ENCODE peak calls at places on chromosomes 13 and 19, in five cellular contexts. Z, H, F, I and X are unnamed samples.
A peak's percentile ranks its signal among the peaks of the same experiment; 100 is the strongest.

GRCh38 chr19:41296323-41296935 is 13.5 kb upstream of the CCDC97 start:
- DNase-seq in I (no peak), Z (peak; percentile 31), H (no peak), F (no peak), X (no peak)

GRCh38 chr19:55442372-55443044 is 592 bp downstream of the SHISA7 start:
- DNase-seq in Z (no peak), H (no peak), I (no peak), F (no peak), X (no peak)

GRCh38 chr19:53132231-53132991 is at the start of gene ZNF415:
- DNase-seq in Z (peak; percentile 79), F (peak; percentile 81), I (no peak), H (peak; percentile 39), X (peak; percentile 72)

GRCh38 chr13:36297259-36297599 is 385 bp downstream of the CCDC169 start:
- DNase-seq in Z (no peak), I (no peak), H (no peak), F (no peak), X (no peak)

GRCh38 chr13:45276887-45277286 is 64.1 kb downstream of the TPT1 start:
- DNase-seq in I (no peak), H (no peak), F (no peak), Z (no peak), X (no peak)

GRCh38 chr19:8973501-8974091 is 36.6 kb downstream of the MUC16 start:
- DNase-seq in Z (no peak), H (no peak), I (no peak), F (no peak), X (no peak)

GRCh38 chr13:113804703-113805430 is 45.8 kb downstream of the TMEM255B start:
- DNase-seq in Z (no peak), I (no peak), H (no peak), F (no peak), X (peak; percentile 77)

GRCh38 chr19:52889931-52890330 is 7.5 kb downstream of the ZNF320 start:
- DNase-seq in H (no peak), I (no peak), Z (no peak), F (no peak), X (no peak)

GRCh38 chr13:51230473-51231105 is 8.4 kb downstream of the FAM124A start:
- DNase-seq in Z (peak; percentile 53), F (peak; percentile 72), H (no peak), I (no peak), X (peak; percentile 39)

GRCh38 chr13:106599875-106600797 is 32.2 kb upstream of the ARGLU1 start:
- DNase-seq in F (no peak), Z (no peak), H (no peak), I (no peak), X (no peak)

GRCh38 chr19:8490873-8491272 is 11.6 kb downstream of the PRAM1 start:
- DNase-seq in F (no peak), Z (no peak), H (no peak), I (no peak), X (peak; percentile 49)

GRCh38 chr19:38734426-38735256 is 9.6 kb downstream of the CAPN12 start:
- DNase-seq in I (peak; percentile 25), H (no peak), F (peak; percentile 45), Z (peak; percentile 56), X (peak; percentile 73)

GRCh38 chr13:112229992-112230872 is 145.9 kb upstream of the SPACA7 start:
- DNase-seq in I (no peak), F (no peak), Z (no peak), H (no peak), X (no peak)

GRCh38 chr13:83906240-83906820 is 24.1 kb upstream of the SLITRK1 start:
- DNase-seq in F (no peak), Z (no peak), H (no peak), I (no peak), X (no peak)

GRCh38 chr19:43799502-43800142 is 2.6 kb downstream of the LYPD5 start:
- DNase-seq in H (no peak), Z (peak; percentile 60), F (no peak), I (no peak), X (no peak)
- TF ChIP-seq POLR2AphosphoS5 in H (no peak), Z (peak; percentile 19), F (no peak), I (no peak), X (peak; percentile 53)

GRCh38 chr13:40401911-40402776 is 264.3 kb downstream of the FOXO1 start:
- DNase-seq in Z (peak; percentile 96), H (no peak), I (peak; percentile 74), F (peak; percentile 85), X (peak; percentile 95)
- TF ChIP-seq POLR2AphosphoS5 in Z (peak; percentile 58), H (no peak), I (no peak), F (peak; percentile 93), X (peak; percentile 93)

DNA sequence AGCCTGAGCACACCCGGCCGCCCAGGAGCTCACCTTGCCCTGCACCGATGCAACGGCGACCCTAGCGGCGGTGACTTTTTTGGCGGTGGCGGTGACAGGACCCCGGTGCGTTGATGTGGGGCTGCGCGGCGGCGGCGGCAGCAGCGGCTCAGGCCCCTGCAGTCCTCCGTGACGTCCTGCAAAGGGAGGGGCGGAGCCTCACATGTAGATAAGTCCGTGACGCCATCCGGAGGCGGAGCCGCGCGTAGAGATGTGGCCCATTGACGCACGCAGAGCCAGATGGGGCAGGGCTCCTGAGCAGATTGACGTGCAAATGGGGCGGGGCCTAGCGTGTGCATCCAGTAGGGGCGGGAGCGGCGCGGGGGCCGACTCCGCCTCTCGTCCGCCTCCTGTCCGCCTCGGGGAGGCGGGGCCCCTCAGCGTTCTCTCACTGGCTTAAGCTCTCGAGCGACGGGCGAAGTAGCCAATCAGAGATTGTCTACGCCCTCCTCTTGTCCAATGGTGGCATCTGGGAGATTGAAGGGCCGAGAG is at the start of gene RAB3A:
- DNase-seq in H (peak; percentile 98), Z (peak; percentile 100), I (peak; percentile 99), F (peak; percentile 100), X (peak; percentile 98)
- TF ChIP-seq POLR2AphosphoS5 in H (no peak), Z (peak; percentile 96), I (no peak), F (peak; percentile 84), X (peak; percentile 36)

DNA sequence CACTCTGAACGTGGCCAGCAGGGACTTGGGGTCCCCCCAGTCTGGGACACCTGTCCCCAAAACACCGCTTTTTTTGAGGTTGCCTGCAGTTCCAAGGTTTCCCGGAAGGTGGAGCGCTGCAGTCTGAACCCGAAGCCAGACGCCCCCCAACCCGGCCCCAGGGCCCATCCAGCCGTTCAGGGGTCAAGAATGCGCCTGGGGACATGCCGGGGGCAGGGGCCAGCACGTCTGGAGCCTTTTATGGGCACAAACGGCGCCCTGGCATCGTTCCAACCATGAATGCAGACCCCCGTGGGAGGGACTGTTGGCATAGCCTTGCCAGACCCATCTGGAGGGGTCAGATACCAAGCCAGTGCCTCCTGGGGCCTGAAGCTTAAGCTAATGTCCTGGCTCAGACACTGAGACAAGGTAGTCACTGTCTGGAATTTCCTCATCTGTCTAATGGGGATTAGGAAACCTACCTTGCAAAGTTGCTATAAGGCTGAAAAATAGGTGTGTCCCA is 6.9 kb downstream of the S1PR5 start:
- DNase-seq in Z (peak; percentile 33), F (no peak), I (no peak), H (peak; percentile 68), X (no peak)
- TF ChIP-seq POLR2AphosphoS5 in Z (no peak), F (no peak), I (no peak), H (no peak), X (no peak)

DNA sequence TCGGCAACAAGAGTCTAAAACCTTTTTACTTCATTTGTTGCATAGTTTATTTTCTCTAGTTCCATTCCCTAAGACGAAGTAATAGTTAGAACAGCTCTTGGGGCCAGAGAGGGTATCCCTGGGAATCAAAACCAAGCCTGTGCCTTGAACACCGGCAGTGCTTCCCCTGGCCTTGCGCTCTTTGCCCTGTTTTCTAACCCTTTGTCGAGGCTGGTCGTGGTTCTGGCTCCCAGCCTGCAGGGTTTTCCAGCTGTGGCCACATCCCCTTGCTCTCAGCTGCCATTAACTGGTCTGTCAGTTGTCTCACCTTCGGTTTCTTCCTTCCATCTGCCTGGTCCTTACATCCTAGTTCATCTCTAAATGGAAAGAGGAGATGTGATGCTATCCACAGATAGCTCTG is 61.0 kb downstream of the HSPH1 start:
- DNase-seq in F (no peak), Z (no peak), H (no peak), I (no peak), X (no peak)
- TF ChIP-seq POLR2AphosphoS5 in F (no peak), Z (no peak), H (no peak), I (no peak), X (no peak)

GRCh38 chr19:35935911-35936737 is at the start of gene LRFN3:
- DNase-seq in I (no peak), Z (peak; percentile 81), H (peak; percentile 53), F (peak; percentile 81), X (peak; percentile 76)
- TF ChIP-seq POLR2AphosphoS5 in I (no peak), Z (no peak), H (no peak), F (no peak), X (no peak)

DNA sequence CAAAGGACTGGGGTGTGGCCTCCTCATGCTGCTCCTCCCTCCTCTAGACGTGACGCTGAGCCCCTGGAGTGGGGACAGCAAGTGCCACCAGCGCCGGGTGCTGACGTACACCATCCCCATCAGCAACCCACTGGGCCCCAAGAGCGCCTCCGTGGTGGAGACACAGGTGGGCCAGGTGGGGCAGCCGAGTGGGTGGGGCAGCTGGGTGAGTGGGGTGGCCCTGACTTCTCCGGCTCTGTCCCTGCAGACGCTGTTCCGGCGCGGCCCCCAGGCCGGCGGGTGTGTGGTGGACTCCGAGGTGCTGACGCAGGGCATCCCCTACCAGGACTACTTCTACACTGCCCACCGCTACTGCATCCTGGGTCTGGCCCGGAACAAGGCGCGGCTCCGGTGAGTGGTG is 11.1 kb upstream of the SCN1B start:
- DNase-seq in I (no peak), F (no peak), H (no peak), Z (no peak), X (peak; percentile 79)
- TF ChIP-seq POLR2AphosphoS5 in I (no peak), F (no peak), H (no peak), Z (no peak), X (no peak)

DNA sequence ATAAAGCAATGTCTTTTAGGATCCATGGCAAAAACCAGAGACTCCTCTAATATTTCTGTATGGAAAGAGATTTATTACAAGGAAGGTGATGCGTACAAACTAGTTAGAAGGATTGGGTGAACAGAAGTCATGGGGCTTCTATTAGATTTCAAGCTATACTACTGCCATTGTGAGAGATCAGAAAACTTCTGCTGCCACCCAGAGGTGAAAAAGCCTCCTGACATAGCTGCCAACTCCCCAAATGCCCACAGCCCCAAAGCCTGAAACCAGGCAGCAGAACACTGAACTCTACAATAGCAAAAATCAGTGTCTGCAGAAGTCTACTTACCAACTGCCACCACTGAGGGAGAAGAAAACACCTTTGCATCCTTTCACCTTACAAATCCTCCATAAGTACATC is 379.0 kb upstream of the MIR17HG start:
- DNase-seq in F (no peak), I (no peak), H (peak; percentile 2), Z (no peak), X (no peak)
- TF ChIP-seq POLR2AphosphoS5 in F (no peak), I (no peak), H (no peak), Z (no peak), X (no peak)